ENCODE peak calls at places on chromosome 2, in six cellular contexts. X, Q, M, I, F and U are unnamed samples.

GRCh38 chr2:26587966-26588365 is 53.2 kb downstream of the CIB4 start:
- DNase-seq in X (no peak), Q (peak; percentile 30), M (no peak), I (no peak), F (no peak), U (no peak)

GRCh38 chr2:41546031-41546430 is 501.8 kb upstream of the PKDCC start:
- DNase-seq in X (no peak), Q (no peak), M (no peak), I (no peak), F (no peak), U (no peak)

GRCh38 chr2:172253190-172254052 is 150.7 kb upstream of the DLX2 start:
- DNase-seq in X (peak; percentile 100), Q (no peak), M (peak; percentile 53), I (no peak), F (peak; percentile 83), U (peak; percentile 95)

GRCh38 chr2:37376421-37377186 is 32.2 kb downstream of the QPCT start:
- DNase-seq in X (peak; percentile 94), Q (no peak), M (no peak), I (no peak), F (peak; percentile 88), U (no peak)

GRCh38 chr2:62426005-62426912 is 79.7 kb downstream of the TMEM17 start:
- DNase-seq in X (no peak), Q (no peak), M (no peak), I (no peak), F (no peak), U (no peak)

GRCh38 chr2:1593371-1594205 is 150.7 kb downstream of the PXDN start:
- DNase-seq in X (peak; percentile 89), Q (peak; percentile 70), M (no peak), I (peak; percentile 43), F (no peak), U (peak; percentile 66)

GRCh38 chr2:239461551-239462515 is 61.0 kb upstream of the HDAC4 start:
- DNase-seq in X (no peak), Q (no peak), M (peak; percentile 14), I (no peak), F (peak; percentile 52), U (no peak)

GRCh38 chr2:31054383-31054782 is 83.9 kb downstream of the GALNT14 start:
- DNase-seq in X (no peak), Q (no peak), M (no peak), I (no peak), F (no peak), U (no peak)

GRCh38 chr2:218889937-218890336 is 9.3 kb downstream of the WNT10A start:
- DNase-seq in X (no peak), Q (peak; percentile 70), M (no peak), I (no peak), F (no peak), U (no peak)

GRCh38 chr2:169562519-169562918 is 11.1 kb downstream of the FASTKD1 start:
- DNase-seq in X (no peak), Q (no peak), M (no peak), I (no peak), F (no peak), U (no peak)

GRCh38 chr2:3780477-3781402 is 77.4 kb downstream of the DCDC2C start:
- DNase-seq in X (peak; percentile 73), Q (peak; percentile 85), M (peak; percentile 36), I (peak; percentile 65), F (peak; percentile 68), U (no peak)
- TF ChIP-seq CTCF in X (peak; percentile 71), Q (peak; percentile 61), M (peak; percentile 30), I (peak; percentile 65), F (peak; percentile 62), U (peak; percentile 46)

DNA sequence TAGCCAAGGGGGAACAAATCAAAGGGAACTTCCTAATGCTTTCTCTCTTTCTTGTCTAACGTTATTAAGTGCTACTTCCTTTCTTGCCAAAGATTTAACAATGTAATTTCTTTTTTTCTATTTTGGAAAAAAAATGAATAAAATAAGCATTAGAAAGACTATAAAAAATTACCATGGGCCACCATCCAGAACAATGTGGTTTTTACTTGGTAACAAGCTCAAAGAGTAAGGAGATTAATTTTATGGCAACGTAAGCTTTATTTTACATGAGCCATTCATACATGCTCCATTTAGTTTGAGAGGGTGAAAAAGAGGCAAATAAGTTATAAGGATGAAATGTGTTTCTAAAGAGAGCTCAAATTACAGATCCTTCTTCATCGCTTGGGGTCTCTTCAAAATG is 40.1 kb downstream of the SERPINE2 start:
- DNase-seq in X (no peak), Q (no peak), M (no peak), I (no peak), F (no peak), U (no peak)
- H3K36me3 ChIP-seq in X (peaks cover 18% of the 10 kb centered on the region), Q (no peaks in the 10 kb centered on the region), M (no peaks in the 10 kb centered on the region), I (no peaks in the 10 kb centered on the region), F (no peaks in the 10 kb centered on the region), U (peaks cover 39% of the 10 kb centered on the region)

GRCh38 chr2:176554107-176555048 is 285.1 kb downstream of the MTX2 start:
- DNase-seq in X (peak; percentile 52), Q (no peak), M (peak; percentile 37), I (no peak), F (peak; percentile 39), U (no peak)

GRCh38 chr2:176552456-176553135 is 283.4 kb downstream of the MTX2 start:
- DNase-seq in X (peak; percentile 65), Q (no peak), M (no peak), I (no peak), F (peak; percentile 31), U (peak; percentile 75)

GRCh38 chr2:176555781-176556180 is 286.5 kb downstream of the MTX2 start:
- DNase-seq in X (no peak), Q (no peak), M (no peak), I (no peak), F (no peak), U (no peak)

GRCh38 chr2:176555112-176555511 is 285.9 kb downstream of the MTX2 start:
- DNase-seq in X (no peak), Q (no peak), M (no peak), I (no peak), F (no peak), U (no peak)

GRCh38 chr2:176553685-176554106 is 284.5 kb downstream of the MTX2 start:
- DNase-seq in X (peak; percentile 1), Q (peak; percentile 87), M (peak; percentile 68), I (peak; percentile 66), F (peak; percentile 83), U (no peak)
- H3K4me3 ChIP-seq in X (peak overlapping the region; percentile 38), Q (peak overlapping the region; percentile 34), M (peak overlapping the region; percentile 21), I (peak overlapping the region; percentile 59), F (peak overlapping the region; percentile 57), U (peak overlapping the region; percentile 22)

GRCh38 chr2:163736433-163737168 is 793 bp upstream of the FIGN start:
- DNase-seq in X (no peak), Q (peak; percentile 81), M (peak; percentile 19), I (peak; percentile 52), F (peak; percentile 61), U (no peak)
- TF ChIP-seq CTCF in X (peak; percentile 7), Q (no peak), M (no peak), I (no peak), F (peak; percentile 24), U (peak; percentile 41)

DNA sequence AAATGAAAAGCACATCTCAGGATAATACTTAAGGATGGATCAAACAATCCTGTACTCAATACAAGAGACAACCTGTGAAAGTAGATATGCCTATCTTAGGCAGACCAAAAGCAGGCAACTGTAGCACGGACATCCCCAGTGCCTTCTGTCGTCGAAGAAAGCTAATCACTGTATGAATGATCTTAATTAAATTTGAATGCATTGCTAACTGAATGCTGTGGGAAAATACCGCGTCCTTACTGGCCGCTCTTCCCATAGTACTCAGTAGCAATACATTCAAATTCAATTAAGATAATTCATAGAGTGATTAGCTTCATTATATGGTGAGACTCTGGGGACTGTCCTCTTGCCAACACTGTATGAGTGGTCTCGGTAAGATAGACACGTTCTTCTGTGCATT is 97.6 kb downstream of the DOCK10 start:
- DNase-seq in X (no peak), Q (no peak), M (no peak), I (no peak), F (no peak), U (no peak)
- H3K36me3 ChIP-seq in X (no peaks in the 10 kb centered on the region), Q (no peaks in the 10 kb centered on the region), M (no peaks in the 10 kb centered on the region), I (no peaks in the 10 kb centered on the region), F (no peaks in the 10 kb centered on the region), U (no peaks in the 10 kb centered on the region)

GRCh38 chr2:184602734-184603133 is 4.4 kb downstream of the ZNF804A start:
- DNase-seq in X (no peak), Q (no peak), M (no peak), I (no peak), F (no peak), U (no peak)
- H3K4me3 ChIP-seq in X (no peak overlapping the region), Q (no peak overlapping the region), M (no peak overlapping the region), I (no peak overlapping the region), F (no peak overlapping the region), U (no peak overlapping the region)

GRCh38 chr2:7127687-7128086 is 210.5 kb downstream of the RNF144A start:
- DNase-seq in X (no peak), Q (no peak), M (no peak), I (no peak), F (no peak), U (no peak)

DNA sequence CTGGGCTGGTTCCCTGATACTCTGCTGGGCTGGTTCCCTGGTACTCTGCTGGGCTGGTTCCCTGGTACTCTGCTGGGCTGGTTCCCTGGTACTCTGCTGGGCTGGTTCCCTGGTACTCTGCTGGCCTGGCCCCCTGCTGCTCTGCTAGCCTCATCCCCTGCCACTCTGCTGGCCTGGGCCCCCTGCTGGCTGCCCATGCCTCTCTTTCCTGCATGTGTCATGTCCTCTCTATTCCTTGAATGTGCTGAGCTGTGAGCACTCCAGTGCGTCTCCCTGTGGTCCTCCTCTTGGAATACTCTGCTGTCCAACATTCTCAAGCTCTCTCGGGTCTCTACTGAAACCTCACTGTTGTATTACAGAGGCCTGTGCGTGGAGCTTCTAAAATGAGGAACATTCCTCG is 216.3 kb downstream of the RNF144A start:
- DNase-seq in X (no peak), Q (no peak), M (no peak), I (no peak), F (no peak), U (no peak)
- TF ChIP-seq CTCF in X (no peak), Q (no peak), M (no peak), I (no peak), F (no peak), U (peak; percentile 7)

DNA sequence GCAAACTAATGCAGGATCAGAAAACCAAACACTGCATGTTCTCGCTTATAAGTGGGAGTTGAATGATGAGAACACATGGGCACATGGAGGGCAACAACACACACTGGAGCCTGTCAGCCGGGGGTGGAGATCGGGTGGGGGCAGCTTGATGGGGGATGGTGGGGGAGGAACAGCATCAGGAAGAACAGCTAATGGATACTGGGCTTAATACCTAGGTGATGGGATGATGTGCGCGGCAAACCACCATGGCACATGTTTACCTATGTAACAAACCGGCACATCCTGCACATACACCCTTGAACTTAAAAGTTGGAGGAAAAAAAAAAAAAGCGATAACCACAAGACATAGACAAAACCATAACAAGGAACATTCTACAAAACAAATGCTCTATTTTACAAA is 10.4 kb downstream of the CHMP3 start:
- DNase-seq in X (no peak), Q (no peak), M (no peak), I (no peak), F (no peak), U (no peak)
- H3K36me3 ChIP-seq in X (peaks cover 1% of the 10 kb centered on the region), Q (peaks cover 10% of the 10 kb centered on the region), M (no peaks in the 10 kb centered on the region), I (no peaks in the 10 kb centered on the region), F (no peaks in the 10 kb centered on the region), U (no peaks in the 10 kb centered on the region)